ENCODE peak calls at places on chromosome 18, in five cellular contexts. A, Z, E, J and T are unnamed samples.

GRCh38 chr18:46332956-46333355 is 228.8 kb downstream of the HAUS1 start:
- DNase-seq in A (no peak), E (no peak), J (no peak), Z (no peak), T (no peak)

GRCh38 chr18:48018806-48019295 is 88.4 kb upstream of the SMAD2 start:
- DNase-seq in J (no peak), A (peak), Z (no peak), E (peak), T (no peak)

GRCh38 chr18:74268933-74269620 is 22.7 kb downstream of the CYB5A start:
- DNase-seq in A (no peak), E (no peak), J (no peak), Z (no peak), T (no peak)

GRCh38 chr18:4119127-4119648 is 335.9 kb downstream of the DLGAP1 start:
- DNase-seq in A (peak), J (no peak), Z (no peak), E (no peak), T (no peak)

GRCh38 chr18:78875268-78875997 is 104.2 kb upstream of the SALL3 start:
- DNase-seq in J (no peak), Z (no peak), E (peak), A (peak), T (peak)

GRCh38 chr18:24130494-24130893 is 8.4 kb upstream of the CABYR start:
- DNase-seq in E (no peak), J (no peak), A (no peak), Z (no peak), T (no peak)

GRCh38 chr18:77054288-77054605 is 78.3 kb downstream of the MBP start:
- DNase-seq in Z (no peak), E (no peak), A (no peak), J (no peak), T (peak)

GRCh38 chr18:51614967-51615571 is 417.6 kb upstream of the MEX3C start:
- DNase-seq in Z (no peak), A (no peak), E (peak), J (no peak), T (no peak)

GRCh38 chr18:49041677-49042570 is 91.2 kb upstream of the SMAD7 start:
- DNase-seq in E (peak), J (no peak), A (peak), Z (no peak), T (peak)

GRCh38 chr18:24814521-24814920 is 354.1 kb downstream of the HRH4 start:
- DNase-seq in Z (no peak), A (no peak), E (no peak), J (no peak), T (no peak)

GRCh38 chr18:56423626-56424025 is 214.8 kb downstream of the TXNL1 start:
- DNase-seq in A (no peak), J (no peak), Z (no peak), E (peak), T (no peak)